ENCODE peak calls at places on chromosomes 16 and 17, in four cellular contexts. One of them, this sample, is unnamed.

GRCh38 chr16:5502467-5502869 is 404.9 kb upstream of the EEF2KMT start:
- DNase-seq in colonic mucosa: no peak
- DNase-seq in AG10803: no peak
- DNase-seq in body of pancreas: no peak
- DNase-seq in this sample: no peak

GRCh38 chr17:76171701-76172100 is 30.7 kb upstream of the FOXJ1 start:
- DNase-seq in colonic mucosa: no peak
- DNase-seq in AG10803: no peak
- DNase-seq in body of pancreas: no peak
- DNase-seq in this sample: no peak

GRCh38 chr16:11423315-11424117 is 78.3 kb downstream of the RMI2 start:
- DNase-seq in colonic mucosa: no peak
- DNase-seq in AG10803: no peak
- DNase-seq in body of pancreas: no peak
- DNase-seq in this sample: peak; percentile 58

GRCh38 chr16:49725651-49726050 is 130.3 kb downstream of the ZNF423 start:
- DNase-seq in colonic mucosa: no peak
- DNase-seq in AG10803: no peak
- DNase-seq in body of pancreas: no peak
- DNase-seq in this sample: no peak

GRCh38 chr17:39054111-39054645 is 87.0 kb upstream of the FBXO47 start:
- DNase-seq in colonic mucosa: no peak
- DNase-seq in AG10803: no peak
- DNase-seq in body of pancreas: no peak
- DNase-seq in this sample: no peak

GRCh38 chr16:81553814-81554675 is 109.4 kb downstream of the CMIP start:
- DNase-seq in colonic mucosa: no peak
- DNase-seq in AG10803: no peak
- DNase-seq in body of pancreas: peak; percentile 61
- DNase-seq in this sample: no peak

GRCh38 chr17:78992542-78993212 is 13.0 kb upstream of the LGALS3BP start:
- DNase-seq in colonic mucosa: no peak
- DNase-seq in AG10803: no peak
- DNase-seq in body of pancreas: peak; percentile 5
- DNase-seq in this sample: no peak

GRCh38 chr17:31787857-31788570 is 71.0 kb downstream of the COPRS start:
- DNase-seq in colonic mucosa: no peak
- DNase-seq in AG10803: peak; percentile 96
- DNase-seq in body of pancreas: no peak
- DNase-seq in this sample: no peak

GRCh38 chr17:44115585-44116415 is 7.6 kb downstream of the HDAC5 start:
- DNase-seq in colonic mucosa: no peak
- DNase-seq in AG10803: peak; percentile 36
- DNase-seq in body of pancreas: peak; percentile 44
- DNase-seq in this sample: no peak

GRCh38 chr17:17081304-17081940 is 39.2 kb downstream of the MPRIP start:
- DNase-seq in colonic mucosa: no peak
- DNase-seq in AG10803: no peak
- DNase-seq in body of pancreas: peak; percentile 2
- DNase-seq in this sample: no peak

GRCh38 chr17:43874293-43874692 is 27.3 kb downstream of the CD300LG start:
- DNase-seq in colonic mucosa: peak; percentile 84
- DNase-seq in AG10803: no peak
- DNase-seq in body of pancreas: peak; percentile 47
- DNase-seq in this sample: no peak

GRCh38 chr17:44314031-44314430 is 5.6 kb downstream of the RUNDC3A start:
- DNase-seq in colonic mucosa: no peak
- DNase-seq in AG10803: no peak
- DNase-seq in body of pancreas: no peak
- DNase-seq in this sample: no peak

GRCh38 chr17:7651959-7652658 is 1.4 kb downstream of the ATP1B2 start:
- DNase-seq in colonic mucosa: no peak
- DNase-seq in AG10803: no peak
- DNase-seq in body of pancreas: no peak
- DNase-seq in this sample: no peak

GRCh38 chr17:75614556-75615270 is 18.5 kb upstream of the SMIM5 start:
- DNase-seq in colonic mucosa: no peak
- DNase-seq in AG10803: no peak
- DNase-seq in body of pancreas: no peak
- DNase-seq in this sample: no peak

GRCh38 chr16:65176603-65177002 is 54.7 kb upstream of the CDH11 start:
- DNase-seq in colonic mucosa: peak; percentile 19
- DNase-seq in AG10803: peak; percentile 89
- DNase-seq in body of pancreas: peak; percentile 9
- DNase-seq in this sample: no peak

GRCh38 chr16:77057161-77057736 is 133.7 kb upstream of the MON1B start:
- DNase-seq in colonic mucosa: no peak
- DNase-seq in AG10803: no peak
- DNase-seq in body of pancreas: no peak
- DNase-seq in this sample: no peak

GRCh38 chr17:35238817-35239216 is 4.1 kb upstream of the SLFN5 start:
- DNase-seq in colonic mucosa: no peak
- DNase-seq in AG10803: peak; percentile 53
- DNase-seq in body of pancreas: no peak
- DNase-seq in this sample: no peak

GRCh38 chr16:64865037-64865696 is 256.7 kb downstream of the CDH11 start:
- DNase-seq in colonic mucosa: no peak
- DNase-seq in AG10803: no peak
- DNase-seq in body of pancreas: no peak
- DNase-seq in this sample: no peak

GRCh38 chr16:89565506-89566372 is 5.3 kb downstream of the RPL13 start:
- DNase-seq in colonic mucosa: peak; percentile 78
- DNase-seq in AG10803: no peak
- DNase-seq in body of pancreas: peak; percentile 77
- DNase-seq in this sample: peak; percentile 53

GRCh38 chr16:88844412-88845118 is 12.2 kb downstream of the GALNS start:
- DNase-seq in colonic mucosa: no peak
- DNase-seq in AG10803: no peak
- DNase-seq in body of pancreas: no peak
- DNase-seq in this sample: no peak

GRCh38 chr17:76492250-76492988 is 8.8 kb downstream of the RHBDF2 start:
- DNase-seq in colonic mucosa: peak; percentile 76
- DNase-seq in AG10803: no peak
- DNase-seq in body of pancreas: no peak
- DNase-seq in this sample: peak; percentile 65

GRCh38 chr16:1770328-1771071 is 843 bp downstream of the NME3 start:
- DNase-seq in colonic mucosa: peak; percentile 81
- DNase-seq in AG10803: peak; percentile 51
- DNase-seq in body of pancreas: peak; percentile 84
- DNase-seq in this sample: peak; percentile 76

GRCh38 chr17:57629470-57629869 is 115.6 kb downstream of the CCDC182 start:
- DNase-seq in colonic mucosa: no peak
- DNase-seq in AG10803: peak; percentile 11
- DNase-seq in body of pancreas: no peak
- DNase-seq in this sample: peak; percentile 74

GRCh38 chr16:70605284-70605659 is 41.1 kb upstream of the IL34 start:
- DNase-seq in colonic mucosa: no peak
- DNase-seq in AG10803: no peak
- DNase-seq in body of pancreas: no peak
- DNase-seq in this sample: no peak

GRCh38 chr17:27603446-27603820 is 27.6 kb upstream of the LGALS9 start:
- DNase-seq in colonic mucosa: no peak
- DNase-seq in AG10803: no peak
- DNase-seq in body of pancreas: no peak
- DNase-seq in this sample: no peak
- TF ChIP-seq CTCF in colonic mucosa: no peak
- TF ChIP-seq CTCF in AG10803: no peak
- TF ChIP-seq CTCF in body of pancreas: no peak
- TF ChIP-seq CTCF in this sample: no peak

GRCh38 chr17:2395258-2396170 is 5.3 kb downstream of the MNT start:
- DNase-seq in colonic mucosa: peak; percentile 66
- DNase-seq in AG10803: peak; percentile 57
- DNase-seq in body of pancreas: peak; percentile 37
- DNase-seq in this sample: no peak
- TF ChIP-seq CTCF in colonic mucosa: no peak
- TF ChIP-seq CTCF in AG10803: peak; percentile 28
- TF ChIP-seq CTCF in body of pancreas: no peak
- TF ChIP-seq CTCF in this sample: no peak

GRCh38 chr17:68291836-68292688 is 767 bp downstream of the ARSG start:
- DNase-seq in colonic mucosa: peak; percentile 74
- DNase-seq in AG10803: peak; percentile 53
- DNase-seq in body of pancreas: peak; percentile 69
- DNase-seq in this sample: peak; percentile 90
- TF ChIP-seq CTCF in colonic mucosa: no peak
- TF ChIP-seq CTCF in AG10803: no peak
- TF ChIP-seq CTCF in body of pancreas: no peak
- TF ChIP-seq CTCF in this sample: no peak

DNA sequence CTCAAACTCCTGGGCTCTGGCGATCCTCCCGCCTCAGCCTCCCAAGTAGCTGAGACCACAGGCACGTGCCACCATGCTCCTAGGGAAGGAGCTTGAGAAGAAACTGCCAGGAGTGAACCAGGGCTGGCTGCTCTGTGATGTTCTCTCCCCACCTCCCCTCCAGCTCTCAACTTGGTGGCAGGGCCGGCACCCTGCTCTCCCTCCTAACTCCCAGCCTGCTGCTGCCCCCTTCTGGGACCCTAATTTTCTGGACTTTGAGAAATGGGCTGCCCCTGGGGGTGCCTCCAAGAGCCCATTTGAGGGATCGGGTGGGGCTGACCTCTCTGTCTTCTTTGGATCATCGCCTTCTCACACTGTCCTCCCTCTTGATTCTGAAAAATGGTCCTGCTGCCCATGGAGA is 14.9 kb upstream of the STAT3 start:
- DNase-seq in colonic mucosa: peak; percentile 47
- DNase-seq in AG10803: no peak
- DNase-seq in body of pancreas: no peak
- DNase-seq in this sample: peak; percentile 76
- TF ChIP-seq CTCF in colonic mucosa: no peak
- TF ChIP-seq CTCF in AG10803: no peak
- TF ChIP-seq CTCF in body of pancreas: peak; percentile 10
- TF ChIP-seq CTCF in this sample: peak; percentile 83

DNA sequence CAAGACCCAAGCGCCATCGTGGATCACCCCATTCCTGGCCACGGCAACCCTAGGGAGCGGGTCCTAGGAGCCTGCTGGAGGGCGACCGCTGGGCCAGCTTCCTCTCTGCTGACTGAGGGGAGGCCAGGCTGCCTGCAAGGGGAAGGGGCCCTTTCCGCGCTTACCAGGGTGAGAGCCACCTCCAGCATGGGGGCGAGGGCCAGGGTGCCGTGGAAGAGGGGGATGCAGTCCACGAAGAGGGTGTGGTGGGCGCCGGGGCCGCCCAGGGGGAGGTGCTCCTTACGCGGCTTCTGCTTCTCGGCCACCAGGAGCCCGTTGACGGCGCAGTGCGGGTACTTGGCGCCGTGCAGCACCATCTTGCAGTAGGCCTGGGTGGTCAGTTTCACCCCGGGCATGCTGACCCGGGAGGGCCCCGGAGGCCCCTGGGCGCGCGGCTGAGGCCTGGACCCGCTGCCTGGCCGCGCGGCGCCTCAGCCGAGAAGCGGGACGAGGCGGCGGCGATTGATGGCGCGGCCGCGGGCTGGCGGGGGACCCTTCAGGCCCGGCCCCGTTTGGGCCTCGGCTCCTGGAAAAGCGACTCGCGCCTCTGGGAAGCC is 345 bp downstream of the EMC8 start:
- DNase-seq in colonic mucosa: peak; percentile 29
- DNase-seq in AG10803: peak; percentile 28
- DNase-seq in body of pancreas: peak; percentile 21
- DNase-seq in this sample: peak; percentile 64
- TF ChIP-seq CTCF in colonic mucosa: no peak
- TF ChIP-seq CTCF in AG10803: no peak
- TF ChIP-seq CTCF in body of pancreas: no peak
- TF ChIP-seq CTCF in this sample: no peak

GRCh38 chr17:80339118-80339517 is 75.8 kb upstream of the ENDOV start:
- DNase-seq in colonic mucosa: peak; percentile 53
- DNase-seq in AG10803: no peak
- DNase-seq in body of pancreas: no peak
- DNase-seq in this sample: no peak
- TF ChIP-seq CTCF in colonic mucosa: no peak
- TF ChIP-seq CTCF in AG10803: no peak
- TF ChIP-seq CTCF in body of pancreas: no peak
- TF ChIP-seq CTCF in this sample: no peak

GRCh38 chr17:41298458-41299135 is 4.1 kb downstream of the KRTAP29-1 start:
- DNase-seq in colonic mucosa: no peak
- DNase-seq in AG10803: no peak
- DNase-seq in body of pancreas: no peak
- DNase-seq in this sample: no peak
- TF ChIP-seq CTCF in colonic mucosa: no peak
- TF ChIP-seq CTCF in AG10803: no peak
- TF ChIP-seq CTCF in body of pancreas: no peak
- TF ChIP-seq CTCF in this sample: no peak

GRCh38 chr17:71118039-71118438 is 948.7 kb downstream of the KCNJ2 start:
- DNase-seq in colonic mucosa: no peak
- DNase-seq in AG10803: no peak
- DNase-seq in body of pancreas: peak; percentile 39
- DNase-seq in this sample: no peak
- TF ChIP-seq CTCF in colonic mucosa: peak; percentile 13
- TF ChIP-seq CTCF in AG10803: peak; percentile 27
- TF ChIP-seq CTCF in body of pancreas: peak; percentile 83
- TF ChIP-seq CTCF in this sample: no peak

GRCh38 chr16:3832669-3833068 is 47.8 kb downstream of the CREBBP start:
- DNase-seq in colonic mucosa: no peak
- DNase-seq in AG10803: no peak
- DNase-seq in body of pancreas: no peak
- DNase-seq in this sample: no peak

GRCh38 chr16:3838600-3839401 is 41.7 kb downstream of the CREBBP start:
- DNase-seq in colonic mucosa: no peak
- DNase-seq in AG10803: no peak
- DNase-seq in body of pancreas: no peak
- DNase-seq in this sample: no peak

GRCh38 chr16:3836641-3837040 is 43.9 kb downstream of the CREBBP start:
- DNase-seq in colonic mucosa: no peak
- DNase-seq in AG10803: no peak
- DNase-seq in body of pancreas: no peak
- DNase-seq in this sample: no peak

GRCh38 chr16:3837851-3838564 is 42.5 kb downstream of the CREBBP start:
- DNase-seq in colonic mucosa: no peak
- DNase-seq in AG10803: no peak
- DNase-seq in body of pancreas: no peak
- DNase-seq in this sample: no peak

GRCh38 chr16:3835089-3835602 is 45.4 kb downstream of the CREBBP start:
- DNase-seq in colonic mucosa: no peak
- DNase-seq in AG10803: no peak
- DNase-seq in body of pancreas: no peak
- DNase-seq in this sample: no peak
- TF ChIP-seq CTCF in colonic mucosa: no peak
- TF ChIP-seq CTCF in AG10803: no peak
- TF ChIP-seq CTCF in body of pancreas: no peak
- TF ChIP-seq CTCF in this sample: no peak

GRCh38 chr17:42548070-42548837 is 4.5 kb upstream of the HSD17B1 start:
- DNase-seq in colonic mucosa: peak; percentile 93
- DNase-seq in AG10803: no peak
- DNase-seq in body of pancreas: peak; percentile 94
- DNase-seq in this sample: peak; percentile 93
- TF ChIP-seq CTCF in colonic mucosa: peak; percentile 32
- TF ChIP-seq CTCF in AG10803: no peak
- TF ChIP-seq CTCF in body of pancreas: peak; percentile 72
- TF ChIP-seq CTCF in this sample: peak; percentile 77